ENCODE peak calls at places on chromosomes 12 and 14, in ten cellular contexts. K is mammary epithelial cell, G is Panc1, A is H9, M is A549, Z is endothelial cell of umbilical vein, W is esophagus muscularis mucosa, Q is GM23338, J is tibial artery, B is HAP-1. Y is an unnamed sample. For H3K4me1, the result is how much of the 10 kb centered on the place peaks cover.

GRCh38 chr12:124286414-124286813 is 8.5 kb upstream of the RFLNA start:
- DNase-seq in K (peak), G (no peak), A (no peak), M (no peak), Z (peak), W (no peak), Q (no peak), J (no peak), B (peak), Y (no peak)

GRCh38 chr14:81565441-81566290 is 32.0 kb upstream of the SEL1L start:
- DNase-seq in K (no peak), G (no peak), A (no peak), M (peak), Z (peak), W (no peak), Q (peak), J (no peak), B (peak), Y (no peak)

GRCh38 chr12:129076466-129077325 is 223.4 kb downstream of the GLT1D1 start:
- DNase-seq in K (no peak), G (no peak), A (no peak), M (no peak), Z (no peak), W (no peak), Q (no peak), J (no peak), B (no peak), Y (no peak)

GRCh38 chr12:68773582-68773981 is 27.6 kb downstream of the SLC35E3 start:
- DNase-seq in K (no peak), G (no peak), A (no peak), M (no peak), Z (no peak), W (no peak), Q (no peak), J (no peak), B (no peak), Y (no peak)

GRCh38 chr14:66228267-66228970 is 257.8 kb upstream of the CCDC196 start:
- DNase-seq in K (peak), G (no peak), A (no peak), M (no peak), Z (no peak), W (no peak), Q (no peak), J (no peak), B (no peak), Y (no peak)

GRCh38 chr14:77043177-77043983 is 14.9 kb upstream of the IRF2BPL start:
- DNase-seq in K (peak), G (no peak), A (no peak), M (no peak), Z (peak), W (no peak), Q (no peak), J (peak), B (no peak), Y (no peak)

GRCh38 chr12:130993759-130994670 is 40.3 kb downstream of the ADGRD1 start:
- DNase-seq in K (no peak), G (no peak), A (no peak), M (peak), Z (no peak), W (no peak), Q (no peak), J (no peak), B (no peak), Y (no peak)

GRCh38 chr14:95523818-95524448 is 7.5 kb upstream of the SYNE3 start:
- DNase-seq in K (no peak), G (no peak), A (no peak), M (no peak), Z (peak), W (no peak), Q (peak), J (no peak), B (peak), Y (no peak)

GRCh38 chr12:10661338-10661737 is 12.5 kb downstream of the STYK1 start:
- DNase-seq in K (peak), G (no peak), A (no peak), M (no peak), Z (no peak), W (no peak), Q (no peak), J (no peak), B (no peak), Y (no peak)

GRCh38 chr12:26906704-26907103 is 31.1 kb downstream of the INTS13 start:
- DNase-seq in K (peak), G (no peak), A (no peak), M (no peak), Z (no peak), W (no peak), Q (no peak), J (no peak), B (no peak), Y (no peak)

GRCh38 chr12:45637706-45638105 is 91.8 kb upstream of the ARID2 start:
- DNase-seq in K (peak), G (no peak), A (no peak), M (no peak), Z (peak), W (no peak), Q (no peak), J (no peak), B (no peak), Y (no peak)

GRCh38 chr12:65741662-65742480 is 82.4 kb upstream of the HMGA2 start:
- DNase-seq in K (no peak), G (no peak), A (peak), M (peak), Z (peak), W (no peak), Q (peak), J (no peak), B (peak), Y (no peak)

GRCh38 chr12:130041983-130042812 is 120.1 kb upstream of the FZD10 start:
- DNase-seq in K (no peak), G (no peak), A (peak), M (peak), Z (no peak), W (no peak), Q (peak), J (no peak), B (peak), Y (no peak)

GRCh38 chr14:79111963-79112362 is 941.8 kb downstream of the NRXN3 start:
- DNase-seq in K (no peak), G (no peak), A (no peak), M (no peak), Z (no peak), W (peak), Q (no peak), J (no peak), B (no peak), Y (no peak)

GRCh38 chr12:3613641-3614180 is 122.7 kb downstream of the PRMT8 start:
- DNase-seq in K (no peak), G (no peak), A (no peak), M (no peak), Z (no peak), W (no peak), Q (no peak), J (no peak), B (no peak), Y (no peak)

GRCh38 chr14:105538481-105539049 is 12.2 kb downstream of the TMEM121 start:
- DNase-seq in K (no peak), G (no peak), A (no peak), M (no peak), Z (no peak), W (no peak), Q (no peak), J (no peak), B (no peak), Y (no peak)

GRCh38 chr12:77382096-77382742 is 316.9 kb upstream of the E2F7 start:
- DNase-seq in K (no peak), G (no peak), A (no peak), M (no peak), Z (no peak), W (no peak), Q (peak), J (no peak), B (no peak), Y (no peak)

GRCh38 chr12:82870825-82871377 is 184.2 kb downstream of the TMTC2 start:
- DNase-seq in K (no peak), G (no peak), A (no peak), M (no peak), Z (no peak), W (no peak), Q (no peak), J (no peak), B (no peak), Y (no peak)

GRCh38 chr14:95352481-95352880 is 32.8 kb upstream of the CLMN start:
- DNase-seq in K (no peak), G (no peak), A (no peak), M (no peak), Z (no peak), W (no peak), Q (no peak), J (no peak), B (no peak), Y (no peak)

GRCh38 chr12:10115890-10116289 is 14.1 kb downstream of the CLEC7A start:
- DNase-seq in K (no peak), G (no peak), A (no peak), M (no peak), Z (no peak), W (no peak), Q (no peak), J (no peak), B (no peak), Y (no peak)

GRCh38 chr14:101707285-101707842 is 54.1 kb upstream of the PPP2R5C start:
- DNase-seq in K (peak), G (peak), A (peak), M (peak), Z (peak), W (peak), Q (peak), J (no peak), B (peak), Y (peak)

GRCh38 chr12:778615-779014 is 26.2 kb downstream of the WNK1 start:
- DNase-seq in K (no peak), G (no peak), A (no peak), M (no peak), Z (no peak), W (no peak), Q (no peak), J (no peak), B (no peak), Y (no peak)

GRCh38 chr12:3988519-3989217 is 115.5 kb upstream of the PARP11 start:
- DNase-seq in K (no peak), G (no peak), A (no peak), M (no peak), Z (no peak), W (no peak), Q (no peak), J (no peak), B (no peak), Y (no peak)

GRCh38 chr14:32662234-32662633 is 276.4 kb upstream of the NPAS3 start:
- DNase-seq in K (peak), G (no peak), A (no peak), M (no peak), Z (no peak), W (no peak), Q (no peak), J (no peak), B (no peak), Y (no peak)

GRCh38 chr12:53218551-53219114 is 11.6 kb upstream of the ITGB7 start:
- DNase-seq in K (no peak), G (no peak), A (peak), M (no peak), Z (no peak), W (no peak), Q (peak), J (no peak), B (no peak), Y (no peak)
- H3K4me1 ChIP-seq in K (half or more), G (half or more), A (under half), M (under half), Z (half or more), W (half or more), Q (half or more), J (under half), B (under half), Y (under half)

GRCh38 chr12:49702676-49703228 is 4.5 kb downstream of the FMNL3 start:
- DNase-seq in K (no peak), G (no peak), A (no peak), M (no peak), Z (no peak), W (no peak), Q (no peak), J (no peak), B (no peak), Y (no peak)
- H3K4me1 ChIP-seq in K (under half), G (under half), A (under half), M (under half), Z (half or more), W (under half), Q (half or more), J (under half), B (under half), Y (under half)

DNA sequence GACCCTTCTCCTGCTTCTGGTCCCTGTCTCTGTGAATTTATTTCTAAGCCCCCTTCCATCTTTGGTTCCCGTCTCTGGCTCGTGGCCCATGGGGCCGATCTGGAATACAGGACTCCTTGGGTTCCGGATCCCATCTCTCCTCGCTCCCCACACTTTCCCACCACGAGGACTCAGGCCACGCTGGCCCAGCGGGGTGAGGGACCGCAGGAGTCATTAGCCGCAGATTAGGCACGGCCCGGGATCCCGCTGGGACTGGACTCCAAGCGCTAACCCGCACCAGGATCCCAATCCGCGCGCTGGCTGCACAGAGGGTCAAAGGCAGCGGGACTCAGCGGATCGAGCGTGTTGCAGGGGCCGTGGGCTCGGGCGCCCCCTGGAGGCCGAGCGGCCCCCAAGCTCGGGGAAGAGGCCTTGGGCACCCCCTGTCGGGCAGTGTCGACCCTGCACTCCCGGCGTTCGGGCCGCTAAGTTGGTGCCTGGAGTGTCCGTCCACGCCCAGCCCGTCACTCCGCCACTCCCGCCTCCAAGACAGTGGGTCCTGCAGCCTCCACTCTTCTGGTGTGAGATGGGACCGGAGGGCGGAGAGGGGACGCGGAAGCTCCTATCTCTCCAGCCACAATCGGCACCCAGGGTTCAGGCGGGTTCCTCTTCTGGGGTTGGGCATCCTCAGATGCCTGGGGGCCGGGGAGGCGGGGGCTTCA is 9.5 kb downstream of the SHMT2 start:
- DNase-seq in K (peak), G (peak), A (peak), M (peak), Z (peak), W (peak), Q (peak), J (peak), B (peak), Y (no peak)
- H3K4me1 ChIP-seq in K (under half), G (under half), A (under half), M (under half), Z (under half), W (half or more), Q (half or more), J (half or more), B (under half), Y (under half)

DNA sequence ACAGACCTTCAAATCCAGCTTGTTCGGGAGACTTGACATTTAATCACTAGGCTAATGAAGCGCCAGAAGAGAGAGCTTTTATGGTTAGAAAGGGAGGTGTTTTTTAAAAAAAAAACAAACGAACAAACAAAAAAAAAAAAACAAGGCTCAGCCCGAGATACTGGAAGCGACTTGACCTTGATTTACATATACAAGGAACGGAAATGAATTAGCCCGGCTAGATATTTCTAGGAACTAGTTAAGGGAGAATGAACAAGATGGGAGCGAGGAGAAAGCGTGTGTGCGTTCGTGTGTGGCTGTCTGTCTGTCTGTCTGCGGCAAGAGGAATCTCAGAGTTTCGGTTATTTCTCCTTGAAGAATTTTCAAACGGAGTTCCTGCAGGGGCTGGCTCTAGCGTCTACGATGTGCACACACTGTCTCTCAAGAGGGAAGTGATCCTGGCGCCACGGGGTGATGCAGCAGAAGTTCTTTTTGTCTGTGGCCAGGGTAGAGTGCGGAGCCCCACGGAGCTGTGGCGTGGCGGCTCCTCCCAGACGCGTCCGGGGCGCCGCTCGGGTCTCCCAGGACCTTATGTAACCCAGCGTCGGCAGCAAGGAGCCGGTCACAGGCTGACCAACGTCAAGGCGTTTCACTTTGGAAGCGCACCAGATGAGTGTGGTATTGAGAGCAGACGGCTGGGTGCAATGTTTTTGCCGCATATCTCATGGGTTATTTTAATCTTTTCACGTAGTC is 18.8 kb downstream of the SOCS2 start:
- DNase-seq in K (peak), G (no peak), A (peak), M (peak), Z (peak), W (peak), Q (peak), J (peak), B (peak), Y (no peak)
- H3K4me1 ChIP-seq in K (under half), G (under half), A (under half), M (under half), Z (under half), W (under half), Q (under half), J (under half), B (under half), Y (under half)

GRCh38 chr14:91361236-91361811 is 56.3 kb downstream of the CCDC88C start:
- DNase-seq in K (peak), G (no peak), A (no peak), M (no peak), Z (no peak), W (no peak), Q (no peak), J (no peak), B (no peak), Y (no peak)
- H3K4me1 ChIP-seq in K (under half), G (under half), A (under half), M (under half), Z (under half), W (under half), Q (under half), J (under half), B (under half), Y (under half)

DNA sequence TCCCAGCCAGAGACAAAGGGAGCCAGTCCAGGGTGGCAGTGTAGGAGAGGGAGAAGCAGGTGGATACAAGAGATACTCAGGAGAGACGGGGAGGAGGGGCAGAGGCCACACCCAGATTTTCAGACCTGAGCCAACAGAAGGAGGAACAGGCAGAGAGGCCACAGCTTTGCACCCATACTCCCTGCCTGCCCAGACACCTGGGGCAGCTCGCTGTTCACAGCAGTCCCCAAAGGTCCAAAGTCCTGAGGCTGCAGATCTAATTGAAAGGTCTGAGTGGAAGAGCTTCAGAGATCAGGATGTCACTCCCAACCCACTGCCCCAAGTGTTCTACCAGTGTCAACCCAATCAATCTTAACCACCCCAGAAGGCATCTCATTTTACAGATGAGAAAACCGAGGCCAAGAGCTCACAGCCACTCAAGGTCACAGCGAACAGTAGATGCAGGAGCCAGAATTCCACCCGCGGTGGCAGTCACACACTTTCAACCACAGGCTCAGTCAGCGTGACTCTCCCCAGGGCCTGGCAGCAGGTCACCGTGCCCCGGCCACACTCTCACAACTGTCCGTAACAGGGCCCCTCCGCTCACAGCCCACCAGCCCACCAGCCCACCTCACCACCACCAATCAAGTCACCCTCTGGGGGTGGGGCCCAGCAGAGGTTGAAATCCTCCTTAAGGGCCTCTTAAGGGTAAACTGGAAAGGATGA is 33.4 kb downstream of the ACTN1 start:
- DNase-seq in K (no peak), G (no peak), A (no peak), M (no peak), Z (no peak), W (no peak), Q (no peak), J (no peak), B (no peak), Y (no peak)
- H3K4me1 ChIP-seq in K (half or more), G (half or more), A (under half), M (half or more), Z (under half), W (half or more), Q (half or more), J (half or more), B (under half), Y (under half)

Y was measured in iPS DF 6.9.